ENCODE peak calls at places on chromosomes 16 and 17, in nine cellular contexts. V, E, Q, R, H, L, A, K and C are unnamed samples.

GRCh38 chr17:45391918-45392317 is 40.8 kb downstream of the ARHGAP27 start:
- DNase-seq in V (no peak), E (no peak), Q (no peak), R (no peak), H (no peak), L (no peak), A (no peak), K (no peak), C (no peak)

GRCh38 chr16:68083861-68084503 is 1.2 kb upstream of the NFATC3 start:
- DNase-seq in V (no peak), E (no peak), Q (peak; percentile 58), R (no peak), H (no peak), L (no peak), A (no peak), K (no peak), C (no peak)

GRCh38 chr16:70737377-70738082 is 51.7 kb upstream of the MTSS2 start:
- DNase-seq in V (peak; percentile 39), E (peak; percentile 46), Q (peak; percentile 94), R (no peak), H (no peak), L (no peak), A (peak; percentile 94), K (no peak), C (no peak)

GRCh38 chr16:1980026-1980769 is 1.1 kb downstream of the NOXO1 start:
- DNase-seq in V (no peak), E (no peak), Q (no peak), R (no peak), H (no peak), L (no peak), A (no peak), K (no peak), C (no peak)

GRCh38 chr16:71845639-71846431 is at the start of gene ATXN1L:
- DNase-seq in V (peak; percentile 89), E (peak; percentile 86), Q (peak; percentile 95), R (peak; percentile 98), H (peak; percentile 85), L (peak; percentile 97), A (peak; percentile 87), K (peak; percentile 100), C (peak; percentile 90)

GRCh38 chr16:71746442-71747046 is 22.0 kb upstream of the PHLPP2 start:
- DNase-seq in V (peak; percentile 4), E (peak; percentile 8), Q (peak; percentile 67), R (peak; percentile 15), H (no peak), L (peak; percentile 34), A (peak; percentile 46), K (peak; percentile 84), C (no peak)

GRCh38 chr16:2022723-2023097 is 3.1 kb downstream of the NPW start:
- DNase-seq in V (no peak), E (no peak), Q (peak; percentile 68), R (peak; percentile 50), H (no peak), L (peak; percentile 20), A (no peak), K (no peak), C (no peak)

GRCh38 chr17:55354941-55355340 is 66.7 kb downstream of the MMD start:
- DNase-seq in V (no peak), E (no peak), Q (no peak), R (no peak), H (no peak), L (no peak), A (no peak), K (no peak), C (no peak)

GRCh38 chr17:76139801-76140660 is 1.0 kb downstream of the FOXJ1 start:
- DNase-seq in V (no peak), E (no peak), Q (no peak), R (no peak), H (no peak), L (no peak), A (no peak), K (no peak), C (no peak)

GRCh38 chr17:81640011-81640410 is 3.0 kb downstream of the TSPAN10 start:
- DNase-seq in V (no peak), E (no peak), Q (no peak), R (no peak), H (no peak), L (no peak), A (no peak), K (no peak), C (no peak)

GRCh38 chr17:7557825-7558543 is 566 bp upstream of the TNFSF13 start:
- DNase-seq in V (no peak), E (no peak), Q (peak; percentile 95), R (peak; percentile 93), H (no peak), L (peak; percentile 55), A (peak; percentile 41), K (no peak), C (peak; percentile 68)

GRCh38 chr16:66480265-66481080 is 53.4 kb downstream of the BEAN1 start:
- DNase-seq in V (no peak), E (no peak), Q (no peak), R (no peak), H (no peak), L (no peak), A (no peak), K (no peak), C (no peak)

GRCh38 chr17:82215972-82216300 is 3.3 kb upstream of the CCDC57 start:
- DNase-seq in V (no peak), E (no peak), Q (no peak), R (no peak), H (no peak), L (no peak), A (no peak), K (no peak), C (no peak)

GRCh38 chr17:80845863-80846671 is 145.6 kb upstream of the CHMP6 start:
- DNase-seq in V (no peak), E (no peak), Q (no peak), R (no peak), H (no peak), L (no peak), A (no peak), K (no peak), C (no peak)

GRCh38 chr16:75266738-75267630 is 15.6 kb upstream of the BCAR1 start:
- DNase-seq in V (no peak), E (no peak), Q (no peak), R (no peak), H (no peak), L (no peak), A (no peak), K (no peak), C (no peak)

GRCh38 chr17:66967867-66968543 is 3.5 kb downstream of the CACNG4 start:
- DNase-seq in V (no peak), E (no peak), Q (no peak), R (no peak), H (no peak), L (no peak), A (no peak), K (no peak), C (no peak)

GRCh38 chr17:77308768-77309726 is 168.3 kb downstream of the SEC14L1 start:
- DNase-seq in V (no peak), E (no peak), Q (peak; percentile 80), R (no peak), H (no peak), L (no peak), A (peak; percentile 79), K (no peak), C (no peak)

GRCh38 chr17:71681427-71682173 is 439.2 kb upstream of the SOX9 start:
- DNase-seq in V (no peak), E (no peak), Q (no peak), R (no peak), H (no peak), L (no peak), A (no peak), K (no peak), C (no peak)

GRCh38 chr16:29806641-29807425 is 504 bp downstream of the MAZ start:
- DNase-seq in V (no peak), E (no peak), Q (no peak), R (peak; percentile 75), H (peak; percentile 49), L (peak; percentile 48), A (peak; percentile 64), K (peak; percentile 43), C (no peak)

GRCh38 chr17:17950806-17951205 is 21.4 kb downstream of the TOM1L2 start:
- DNase-seq in V (no peak), E (no peak), Q (no peak), R (no peak), H (no peak), L (no peak), A (no peak), K (no peak), C (no peak)

GRCh38 chr17:19641687-19642372 is 6.7 kb upstream of the ALDH3A2 start:
- DNase-seq in V (no peak), E (no peak), Q (no peak), R (no peak), H (no peak), L (no peak), A (no peak), K (no peak), C (no peak)